ENCODE peak calls at places on chromosomes 2 and 18, in nine cellular contexts. One of them, this sample, is unnamed.

GRCh38 chr18:52636536-52636935 is 296.5 kb downstream of the DCC start:
- DNase-seq in nucleus accumbens: no peak
- DNase-seq in adipocyte: no peak
- DNase-seq in left cardiac atrium: no peak
- DNase-seq in germinal center: no peak
- DNase-seq in LoVo: no peak
- DNase-seq in tibial nerve: no peak
- DNase-seq in mucosa of gallbladder: no peak
- DNase-seq in stimulated activated CD4-positive, alpha-beta T cell treated with anti-CD3 and anti-CD28 coated beads, Interleukin-4, amount 100 ng/mL, for 48 hours: no peak
- DNase-seq in this sample: no peak

GRCh38 chr2:147017976-147018645 is 826.7 kb upstream of the ACVR2A start:
- DNase-seq in adipocyte: no peak
- DNase-seq in mucosa of gallbladder: no peak
- DNase-seq in tibial nerve: no peak
- DNase-seq in LoVo: no peak
- DNase-seq in germinal center: no peak
- DNase-seq in nucleus accumbens: no peak
- DNase-seq in left cardiac atrium: no peak
- DNase-seq in stimulated activated CD4-positive, alpha-beta T cell treated with anti-CD3 and anti-CD28 coated beads, Interleukin-4, amount 100 ng/mL, for 48 hours: no peak
- DNase-seq in this sample: no peak

GRCh38 chr2:72940361-72940760 is 23.0 kb downstream of the EMX1 start:
- DNase-seq in nucleus accumbens: no peak
- DNase-seq in stimulated activated CD4-positive, alpha-beta T cell treated with anti-CD3 and anti-CD28 coated beads, Interleukin-4, amount 100 ng/mL, for 48 hours: no peak
- DNase-seq in germinal center: no peak
- DNase-seq in adipocyte: no peak
- DNase-seq in tibial nerve: no peak
- DNase-seq in mucosa of gallbladder: no peak
- DNase-seq in LoVo: no peak
- DNase-seq in left cardiac atrium: no peak
- DNase-seq in this sample: no peak

GRCh38 chr2:24971300-24971549 is 530 bp downstream of the DNAJC27 start:
- DNase-seq in LoVo: no peak
- DNase-seq in stimulated activated CD4-positive, alpha-beta T cell treated with anti-CD3 and anti-CD28 coated beads, Interleukin-4, amount 100 ng/mL, for 48 hours: peak
- DNase-seq in left cardiac atrium: no peak
- DNase-seq in mucosa of gallbladder: peak
- DNase-seq in germinal center: no peak
- DNase-seq in adipocyte: no peak
- DNase-seq in tibial nerve: no peak
- DNase-seq in nucleus accumbens: no peak
- DNase-seq in this sample: no peak

GRCh38 chr18:43590182-43590903 is 313.1 kb upstream of the SYT4 start:
- DNase-seq in LoVo: peak
- DNase-seq in germinal center: no peak
- DNase-seq in adipocyte: no peak
- DNase-seq in stimulated activated CD4-positive, alpha-beta T cell treated with anti-CD3 and anti-CD28 coated beads, Interleukin-4, amount 100 ng/mL, for 48 hours: no peak
- DNase-seq in nucleus accumbens: no peak
- DNase-seq in left cardiac atrium: no peak
- DNase-seq in tibial nerve: no peak
- DNase-seq in mucosa of gallbladder: no peak
- DNase-seq in this sample: peak

GRCh38 chr2:63861220-63861822 is 19.6 kb downstream of the UGP2 start:
- DNase-seq in adipocyte: peak
- DNase-seq in mucosa of gallbladder: peak
- DNase-seq in stimulated activated CD4-positive, alpha-beta T cell treated with anti-CD3 and anti-CD28 coated beads, Interleukin-4, amount 100 ng/mL, for 48 hours: peak
- DNase-seq in LoVo: peak
- DNase-seq in germinal center: peak
- DNase-seq in nucleus accumbens: peak
- DNase-seq in left cardiac atrium: peak
- DNase-seq in tibial nerve: peak
- DNase-seq in this sample: no peak

GRCh38 chr2:128384956-128385355 is 66.3 kb upstream of the HS6ST1 start:
- DNase-seq in left cardiac atrium: no peak
- DNase-seq in adipocyte: no peak
- DNase-seq in stimulated activated CD4-positive, alpha-beta T cell treated with anti-CD3 and anti-CD28 coated beads, Interleukin-4, amount 100 ng/mL, for 48 hours: no peak
- DNase-seq in LoVo: no peak
- DNase-seq in tibial nerve: no peak
- DNase-seq in germinal center: no peak
- DNase-seq in nucleus accumbens: no peak
- DNase-seq in mucosa of gallbladder: no peak
- DNase-seq in this sample: no peak

GRCh38 chr2:134398300-134398699 is 144.4 kb downstream of the MGAT5 start:
- DNase-seq in nucleus accumbens: no peak
- DNase-seq in LoVo: peak
- DNase-seq in tibial nerve: no peak
- DNase-seq in germinal center: no peak
- DNase-seq in mucosa of gallbladder: no peak
- DNase-seq in adipocyte: peak
- DNase-seq in left cardiac atrium: no peak
- DNase-seq in stimulated activated CD4-positive, alpha-beta T cell treated with anti-CD3 and anti-CD28 coated beads, Interleukin-4, amount 100 ng/mL, for 48 hours: no peak
- DNase-seq in this sample: no peak

GRCh38 chr2:202757339-202757738 is 114.2 kb downstream of the ICA1L start:
- DNase-seq in mucosa of gallbladder: no peak
- DNase-seq in left cardiac atrium: no peak
- DNase-seq in tibial nerve: no peak
- DNase-seq in adipocyte: no peak
- DNase-seq in germinal center: no peak
- DNase-seq in stimulated activated CD4-positive, alpha-beta T cell treated with anti-CD3 and anti-CD28 coated beads, Interleukin-4, amount 100 ng/mL, for 48 hours: no peak
- DNase-seq in nucleus accumbens: no peak
- DNase-seq in LoVo: no peak
- DNase-seq in this sample: no peak

GRCh38 chr2:219041252-219041651 is at the start of gene CFAP65:
- DNase-seq in mucosa of gallbladder: peak
- DNase-seq in germinal center: no peak
- DNase-seq in tibial nerve: no peak
- DNase-seq in left cardiac atrium: peak
- DNase-seq in nucleus accumbens: peak
- DNase-seq in adipocyte: peak
- DNase-seq in stimulated activated CD4-positive, alpha-beta T cell treated with anti-CD3 and anti-CD28 coated beads, Interleukin-4, amount 100 ng/mL, for 48 hours: no peak
- DNase-seq in LoVo: no peak
- DNase-seq in this sample: no peak

GRCh38 chr2:17195016-17195415 is 323.2 kb downstream of the RAD51AP2 start:
- DNase-seq in left cardiac atrium: no peak
- DNase-seq in germinal center: no peak
- DNase-seq in mucosa of gallbladder: no peak
- DNase-seq in nucleus accumbens: no peak
- DNase-seq in adipocyte: no peak
- DNase-seq in tibial nerve: no peak
- DNase-seq in LoVo: no peak
- DNase-seq in stimulated activated CD4-positive, alpha-beta T cell treated with anti-CD3 and anti-CD28 coated beads, Interleukin-4, amount 100 ng/mL, for 48 hours: no peak
- DNase-seq in this sample: no peak

GRCh38 chr2:226783885-226784284 is 15.7 kb downstream of the IRS1 start:
- DNase-seq in mucosa of gallbladder: no peak
- DNase-seq in stimulated activated CD4-positive, alpha-beta T cell treated with anti-CD3 and anti-CD28 coated beads, Interleukin-4, amount 100 ng/mL, for 48 hours: no peak
- DNase-seq in tibial nerve: no peak
- DNase-seq in LoVo: no peak
- DNase-seq in nucleus accumbens: no peak
- DNase-seq in adipocyte: no peak
- DNase-seq in germinal center: no peak
- DNase-seq in left cardiac atrium: no peak
- DNase-seq in this sample: no peak

GRCh38 chr2:69692424-69692823 is 48.9 kb upstream of the AAK1 start:
- DNase-seq in germinal center: no peak
- DNase-seq in adipocyte: peak
- DNase-seq in nucleus accumbens: no peak
- DNase-seq in tibial nerve: no peak
- DNase-seq in LoVo: no peak
- DNase-seq in mucosa of gallbladder: no peak
- DNase-seq in stimulated activated CD4-positive, alpha-beta T cell treated with anti-CD3 and anti-CD28 coated beads, Interleukin-4, amount 100 ng/mL, for 48 hours: no peak
- DNase-seq in left cardiac atrium: no peak
- DNase-seq in this sample: no peak

GRCh38 chr2:215447056-215447455 is 11.2 kb upstream of the FN1 start:
- DNase-seq in tibial nerve: no peak
- DNase-seq in left cardiac atrium: no peak
- DNase-seq in LoVo: no peak
- DNase-seq in stimulated activated CD4-positive, alpha-beta T cell treated with anti-CD3 and anti-CD28 coated beads, Interleukin-4, amount 100 ng/mL, for 48 hours: no peak
- DNase-seq in germinal center: no peak
- DNase-seq in adipocyte: no peak
- DNase-seq in nucleus accumbens: no peak
- DNase-seq in mucosa of gallbladder: no peak
- DNase-seq in this sample: no peak

GRCh38 chr2:98730851-98731708 is at the start of gene MGAT4A:
- DNase-seq in tibial nerve: peak
- DNase-seq in adipocyte: peak
- DNase-seq in LoVo: peak
- DNase-seq in germinal center: peak
- DNase-seq in left cardiac atrium: peak
- DNase-seq in mucosa of gallbladder: peak
- DNase-seq in stimulated activated CD4-positive, alpha-beta T cell treated with anti-CD3 and anti-CD28 coated beads, Interleukin-4, amount 100 ng/mL, for 48 hours: peak
- DNase-seq in nucleus accumbens: peak
- DNase-seq in this sample: peak